ENCODE peak calls at places on chromosomes 4 and X, in four cellular contexts. One of them, this sample, is unnamed.

GRCh38 chr4:151195801-151196200 is 81.2 kb upstream of the PRSS48 start:
- DNase-seq in activated CD8-positive, alpha-beta T cell treated with anti-CD3 and anti-CD28 coated beads, Interleukin-2, amount 10 ng/mL, durations not matched to agents 7 days and 5 days: no peak
- DNase-seq in NCI-H526: no peak
- DNase-seq in astrocyte of the spinal cord: peak
- DNase-seq in this sample: peak

GRCh38 chrX:97835969-97836368 is 952.3 kb downstream of the RPA4 start:
- DNase-seq in activated CD8-positive, alpha-beta T cell treated with anti-CD3 and anti-CD28 coated beads, Interleukin-2, amount 10 ng/mL, durations not matched to agents 7 days and 5 days: no peak
- DNase-seq in NCI-H526: no peak
- DNase-seq in astrocyte of the spinal cord: no peak
- DNase-seq in this sample: no peak

GRCh38 chrX:147781844-147782243 is 129.9 kb upstream of the FMR1 start:
- DNase-seq in activated CD8-positive, alpha-beta T cell treated with anti-CD3 and anti-CD28 coated beads, Interleukin-2, amount 10 ng/mL, durations not matched to agents 7 days and 5 days: no peak
- DNase-seq in NCI-H526: no peak
- DNase-seq in astrocyte of the spinal cord: no peak
- DNase-seq in this sample: no peak

GRCh38 chr4:76762136-76763130 is 135.5 kb downstream of the SOWAHB start:
- DNase-seq in activated CD8-positive, alpha-beta T cell treated with anti-CD3 and anti-CD28 coated beads, Interleukin-2, amount 10 ng/mL, durations not matched to agents 7 days and 5 days: no peak
- DNase-seq in NCI-H526: no peak
- DNase-seq in astrocyte of the spinal cord: no peak
- DNase-seq in this sample: no peak

GRCh38 chrX:25754399-25754798 is 383.7 kb upstream of the MAGEB18 start:
- DNase-seq in activated CD8-positive, alpha-beta T cell treated with anti-CD3 and anti-CD28 coated beads, Interleukin-2, amount 10 ng/mL, durations not matched to agents 7 days and 5 days: no peak
- DNase-seq in NCI-H526: no peak
- DNase-seq in astrocyte of the spinal cord: no peak
- DNase-seq in this sample: no peak

GRCh38 chr4:124564121-124564520 is 148.4 kb downstream of the ANKRD50 start:
- DNase-seq in activated CD8-positive, alpha-beta T cell treated with anti-CD3 and anti-CD28 coated beads, Interleukin-2, amount 10 ng/mL, durations not matched to agents 7 days and 5 days: no peak
- DNase-seq in NCI-H526: no peak
- DNase-seq in astrocyte of the spinal cord: peak
- DNase-seq in this sample: no peak

GRCh38 chrX:100635040-100635439 is 1.6 kb downstream of the TSPAN6 start:
- DNase-seq in activated CD8-positive, alpha-beta T cell treated with anti-CD3 and anti-CD28 coated beads, Interleukin-2, amount 10 ng/mL, durations not matched to agents 7 days and 5 days: no peak
- DNase-seq in NCI-H526: no peak
- DNase-seq in astrocyte of the spinal cord: no peak
- DNase-seq in this sample: no peak

GRCh38 chr4:11650801-11651596 is 222.3 kb upstream of the HS3ST1 start:
- DNase-seq in activated CD8-positive, alpha-beta T cell treated with anti-CD3 and anti-CD28 coated beads, Interleukin-2, amount 10 ng/mL, durations not matched to agents 7 days and 5 days: no peak
- DNase-seq in NCI-H526: no peak
- DNase-seq in astrocyte of the spinal cord: peak
- DNase-seq in this sample: peak

GRCh38 chr4:8332891-8333331 is 63.4 kb downstream of the HTRA3 start:
- DNase-seq in activated CD8-positive, alpha-beta T cell treated with anti-CD3 and anti-CD28 coated beads, Interleukin-2, amount 10 ng/mL, durations not matched to agents 7 days and 5 days: no peak
- DNase-seq in NCI-H526: no peak
- DNase-seq in astrocyte of the spinal cord: no peak
- DNase-seq in this sample: no peak

GRCh38 chrX:80293354-80293753 is 126.9 kb upstream of the TENT5D start:
- DNase-seq in activated CD8-positive, alpha-beta T cell treated with anti-CD3 and anti-CD28 coated beads, Interleukin-2, amount 10 ng/mL, durations not matched to agents 7 days and 5 days: no peak
- DNase-seq in NCI-H526: no peak
- DNase-seq in astrocyte of the spinal cord: no peak
- DNase-seq in this sample: no peak

GRCh38 chrX:103704863-103705262 is 5.8 kb upstream of the TMEM31 start:
- DNase-seq in activated CD8-positive, alpha-beta T cell treated with anti-CD3 and anti-CD28 coated beads, Interleukin-2, amount 10 ng/mL, durations not matched to agents 7 days and 5 days: no peak
- DNase-seq in NCI-H526: no peak
- DNase-seq in astrocyte of the spinal cord: no peak
- DNase-seq in this sample: no peak

GRCh38 chrX:3713225-3713936 is at the start of gene PRKX:
- DNase-seq in activated CD8-positive, alpha-beta T cell treated with anti-CD3 and anti-CD28 coated beads, Interleukin-2, amount 10 ng/mL, durations not matched to agents 7 days and 5 days: peak
- DNase-seq in NCI-H526: peak
- DNase-seq in astrocyte of the spinal cord: peak
- DNase-seq in this sample: peak

This sample was measured in astrocyte of the hippocampus.